ENCODE peak calls at places on chromosomes 12 and 14, in five cellular contexts. One of them, this sample, is unnamed. For H3K4me1 and H3K36me3, the result is how much of the 10 kb centered on the place peaks cover.

GRCh38 chr14:59343585-59343984 is 121.6 kb downstream of the GPR135 start:
- DNase-seq in astrocyte: no peak
- DNase-seq in HepG2: no peak
- DNase-seq in endothelial cell of umbilical vein: no peak
- DNase-seq in fibroblast of lung: no peak
- DNase-seq in this sample: no peak

GRCh38 chr12:21502164-21502496 is 541 bp downstream of the GOLT1B start:
- DNase-seq in astrocyte: peak
- DNase-seq in HepG2: peak
- DNase-seq in endothelial cell of umbilical vein: peak
- DNase-seq in fibroblast of lung: peak
- DNase-seq in this sample: peak

GRCh38 chr14:88225721-88226120 is 97.3 kb downstream of the KCNK10 start:
- DNase-seq in astrocyte: no peak
- DNase-seq in HepG2: no peak
- DNase-seq in endothelial cell of umbilical vein: no peak
- DNase-seq in fibroblast of lung: no peak
- DNase-seq in this sample: no peak

GRCh38 chr12:53949631-53950440 is 4.9 kb upstream of the HOXC12 start:
- DNase-seq in astrocyte: no peak
- DNase-seq in HepG2: peak
- DNase-seq in endothelial cell of umbilical vein: no peak
- DNase-seq in fibroblast of lung: no peak
- DNase-seq in this sample: no peak

GRCh38 chr12:4700621-4701026 is 19.6 kb upstream of the GALNT8 start:
- DNase-seq in astrocyte: peak
- DNase-seq in HepG2: no peak
- DNase-seq in endothelial cell of umbilical vein: no peak
- DNase-seq in fibroblast of lung: peak
- DNase-seq in this sample: no peak

GRCh38 chr12:108079731-108080130 is 49.4 kb upstream of the WSCD2 start:
- DNase-seq in astrocyte: no peak
- DNase-seq in HepG2: no peak
- DNase-seq in endothelial cell of umbilical vein: no peak
- DNase-seq in fibroblast of lung: no peak
- DNase-seq in this sample: no peak

GRCh38 chr14:32513571-32514009 is 184.5 kb downstream of the AKAP6 start:
- DNase-seq in astrocyte: no peak
- DNase-seq in HepG2: no peak
- DNase-seq in endothelial cell of umbilical vein: peak
- DNase-seq in fibroblast of lung: no peak
- DNase-seq in this sample: peak

GRCh38 chr12:111404362-111405148 is 1.2 kb upstream of the SH2B3 start:
- DNase-seq in astrocyte: no peak
- DNase-seq in HepG2: peak
- DNase-seq in endothelial cell of umbilical vein: peak
- DNase-seq in fibroblast of lung: peak
- DNase-seq in this sample: peak

GRCh38 chr12:114671664-114672476 is 12.1 kb downstream of the TBX3 start:
- DNase-seq in astrocyte: no peak
- DNase-seq in HepG2: no peak
- DNase-seq in endothelial cell of umbilical vein: no peak
- DNase-seq in fibroblast of lung: no peak
- DNase-seq in this sample: no peak

GRCh38 chr12:100554608-100555077 is 18.8 kb upstream of the GAS2L3 start:
- DNase-seq in astrocyte: peak
- DNase-seq in HepG2: peak
- DNase-seq in endothelial cell of umbilical vein: peak
- DNase-seq in fibroblast of lung: peak
- DNase-seq in this sample: peak

GRCh38 chr12:111998015-111998414 is 14.9 kb downstream of the TMEM116 start:
- DNase-seq in astrocyte: no peak
- DNase-seq in HepG2: no peak
- DNase-seq in endothelial cell of umbilical vein: no peak
- DNase-seq in fibroblast of lung: no peak
- DNase-seq in this sample: no peak

GRCh38 chr12:41576925-41577324 is 388.8 kb downstream of the PDZRN4 start:
- DNase-seq in astrocyte: no peak
- DNase-seq in HepG2: no peak
- DNase-seq in endothelial cell of umbilical vein: no peak
- DNase-seq in fibroblast of lung: no peak
- DNase-seq in this sample: no peak

GRCh38 chr12:118259079-118259478 is 113.6 kb downstream of the TAOK3 start:
- DNase-seq in astrocyte: peak
- DNase-seq in HepG2: no peak
- DNase-seq in endothelial cell of umbilical vein: no peak
- DNase-seq in fibroblast of lung: peak
- DNase-seq in this sample: no peak

GRCh38 chr12:104044158-104044557 is 5.8 kb downstream of the GLT8D2 start:
- DNase-seq in astrocyte: no peak
- DNase-seq in HepG2: no peak
- DNase-seq in endothelial cell of umbilical vein: no peak
- DNase-seq in fibroblast of lung: no peak
- DNase-seq in this sample: no peak

GRCh38 chr14:105508069-105508468 is 17.0 kb downstream of the TEDC1 start:
- DNase-seq in astrocyte: no peak
- DNase-seq in HepG2: no peak
- DNase-seq in endothelial cell of umbilical vein: no peak
- DNase-seq in fibroblast of lung: no peak
- DNase-seq in this sample: no peak

GRCh38 chr12:31353730-31354708 is 28.1 kb upstream of the SINHCAF start:
- DNase-seq in astrocyte: no peak
- DNase-seq in HepG2: no peak
- DNase-seq in endothelial cell of umbilical vein: no peak
- DNase-seq in fibroblast of lung: no peak
- DNase-seq in this sample: no peak

GRCh38 chr12:62268956-62269355 is 8.8 kb downstream of the USP15 start:
- DNase-seq in astrocyte: peak
- DNase-seq in HepG2: no peak
- DNase-seq in endothelial cell of umbilical vein: peak
- DNase-seq in fibroblast of lung: peak
- DNase-seq in this sample: no peak

DNA sequence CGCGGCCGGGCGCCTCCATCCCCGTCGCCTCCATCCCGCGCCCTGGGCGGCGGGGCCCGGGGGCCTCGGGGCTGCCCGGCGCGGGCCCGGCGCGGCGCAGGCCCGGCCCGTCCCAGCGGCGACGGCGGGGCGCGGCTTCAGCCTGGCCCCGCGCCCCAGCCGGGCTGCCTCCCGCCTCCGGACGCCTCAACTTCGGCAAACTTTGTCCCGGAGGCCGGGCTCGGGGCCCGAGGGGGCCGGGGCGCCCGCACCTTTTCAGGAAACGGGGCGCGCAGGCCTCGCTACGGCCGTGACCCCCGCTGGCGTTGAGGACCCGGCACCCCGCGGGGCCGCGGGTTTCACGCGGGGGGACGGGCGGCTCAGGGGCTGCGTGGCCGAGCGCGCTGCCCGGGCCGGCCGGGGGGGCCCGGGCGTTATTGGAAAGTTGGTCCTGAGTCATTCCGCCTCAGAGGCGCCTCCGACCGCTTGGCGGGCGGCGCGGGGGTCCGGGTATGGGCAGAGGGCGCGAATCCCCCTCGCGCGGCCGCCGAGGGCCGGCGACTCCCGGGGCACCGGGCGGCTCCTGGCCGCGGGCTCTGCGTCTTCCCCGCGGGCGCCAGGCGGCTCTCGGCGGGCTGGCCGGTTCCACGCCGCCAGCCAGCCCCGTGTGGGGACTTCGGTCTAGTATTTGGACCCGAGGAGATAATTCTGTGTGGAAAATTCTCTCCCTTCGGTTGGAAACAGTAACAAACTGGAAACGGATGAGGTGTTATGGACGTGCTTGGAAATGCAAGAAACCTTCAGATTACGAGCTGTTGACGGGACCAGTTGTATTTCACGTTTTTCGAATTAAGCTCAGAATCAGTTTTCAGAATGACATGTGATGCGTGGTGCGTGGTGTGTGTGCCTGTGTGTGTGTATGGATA is 714 bp downstream of the TRAF3 start:
- DNase-seq in astrocyte: peak
- DNase-seq in HepG2: no peak
- DNase-seq in endothelial cell of umbilical vein: no peak
- DNase-seq in fibroblast of lung: peak
- DNase-seq in this sample: no peak
- TF ChIP-seq EZH2 in astrocyte: no peak
- TF ChIP-seq EZH2 in HepG2: no peak
- TF ChIP-seq EZH2 in endothelial cell of umbilical vein: no peak
- TF ChIP-seq EZH2 in fibroblast of lung: no peak
- TF ChIP-seq EZH2 in this sample: no peak

GRCh38 chr14:100092832-100093231 is 27.6 kb downstream of the EVL start:
- DNase-seq in astrocyte: no peak
- DNase-seq in HepG2: no peak
- DNase-seq in endothelial cell of umbilical vein: no peak
- DNase-seq in fibroblast of lung: no peak
- DNase-seq in this sample: no peak
- H3K4me1 ChIP-seq in astrocyte: under half
- H3K4me1 ChIP-seq in HepG2: under half
- H3K4me1 ChIP-seq in endothelial cell of umbilical vein: under half
- H3K4me1 ChIP-seq in fibroblast of lung: under half
- H3K4me1 ChIP-seq in this sample: under half

GRCh38 chr12:24380122-24380521 is 430.7 kb upstream of the SOX5 start:
- DNase-seq in astrocyte: no peak
- DNase-seq in HepG2: no peak
- DNase-seq in endothelial cell of umbilical vein: no peak
- DNase-seq in fibroblast of lung: no peak
- DNase-seq in this sample: peak

GRCh38 chr12:24378548-24379011 is 429.1 kb upstream of the SOX5 start:
- DNase-seq in astrocyte: peak
- DNase-seq in HepG2: no peak
- DNase-seq in endothelial cell of umbilical vein: no peak
- DNase-seq in fibroblast of lung: peak
- DNase-seq in this sample: peak

GRCh38 chr12:24379493-24379892 is 430.0 kb upstream of the SOX5 start:
- DNase-seq in astrocyte: no peak
- DNase-seq in HepG2: no peak
- DNase-seq in endothelial cell of umbilical vein: no peak
- DNase-seq in fibroblast of lung: no peak
- DNase-seq in this sample: peak

GRCh38 chr12:24381790-24382189 is 432.3 kb upstream of the SOX5 start:
- DNase-seq in astrocyte: no peak
- DNase-seq in HepG2: no peak
- DNase-seq in endothelial cell of umbilical vein: no peak
- DNase-seq in fibroblast of lung: no peak
- DNase-seq in this sample: no peak

GRCh38 chr12:24379038-24379437 is 429.6 kb upstream of the SOX5 start:
- DNase-seq in astrocyte: no peak
- DNase-seq in HepG2: no peak
- DNase-seq in endothelial cell of umbilical vein: no peak
- DNase-seq in fibroblast of lung: no peak
- DNase-seq in this sample: no peak
- H3K36me3 ChIP-seq in astrocyte: under half
- H3K36me3 ChIP-seq in HepG2: under half
- H3K36me3 ChIP-seq in endothelial cell of umbilical vein: under half
- H3K36me3 ChIP-seq in fibroblast of lung: under half
- H3K36me3 ChIP-seq in this sample: under half

DNA sequence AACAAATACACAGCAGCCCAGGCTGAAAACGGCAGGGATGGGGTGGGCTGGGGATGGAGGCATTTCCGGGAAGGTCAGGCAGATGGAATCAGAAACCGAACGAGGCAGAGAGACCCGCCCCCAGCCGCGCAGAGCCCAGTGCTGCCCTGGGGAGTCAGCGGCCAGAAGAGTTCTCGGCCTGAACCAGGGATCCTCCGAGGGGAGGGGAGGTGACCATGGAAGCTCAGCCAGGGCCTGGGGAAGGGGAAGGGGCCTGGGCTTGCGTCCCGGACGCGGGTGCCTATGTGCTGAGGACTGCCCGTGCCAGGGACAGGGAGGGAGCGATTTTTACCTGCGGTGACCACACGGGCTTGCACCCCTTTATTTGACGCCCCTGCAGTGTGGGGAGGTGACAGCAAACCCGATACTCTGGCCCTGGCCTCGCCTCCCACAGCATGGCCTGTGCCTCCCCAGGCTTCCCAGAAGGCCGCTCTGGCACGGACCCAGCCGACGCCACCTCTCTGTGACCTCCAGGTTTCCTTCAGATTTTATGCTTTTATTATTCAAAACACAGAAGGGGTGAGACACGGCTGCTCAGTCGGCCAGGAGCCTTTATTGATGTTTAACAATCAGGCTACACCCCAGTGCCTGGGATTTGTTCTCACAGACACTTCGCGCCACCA is 7.7 kb downstream of the LRCOL1 start:
- DNase-seq in astrocyte: no peak
- DNase-seq in HepG2: no peak
- DNase-seq in endothelial cell of umbilical vein: peak
- DNase-seq in fibroblast of lung: no peak
- DNase-seq in this sample: no peak
- TF ChIP-seq EZH2 in astrocyte: no peak
- TF ChIP-seq EZH2 in HepG2: no peak
- TF ChIP-seq EZH2 in endothelial cell of umbilical vein: no peak
- TF ChIP-seq EZH2 in fibroblast of lung: no peak
- TF ChIP-seq EZH2 in this sample: no peak

DNA sequence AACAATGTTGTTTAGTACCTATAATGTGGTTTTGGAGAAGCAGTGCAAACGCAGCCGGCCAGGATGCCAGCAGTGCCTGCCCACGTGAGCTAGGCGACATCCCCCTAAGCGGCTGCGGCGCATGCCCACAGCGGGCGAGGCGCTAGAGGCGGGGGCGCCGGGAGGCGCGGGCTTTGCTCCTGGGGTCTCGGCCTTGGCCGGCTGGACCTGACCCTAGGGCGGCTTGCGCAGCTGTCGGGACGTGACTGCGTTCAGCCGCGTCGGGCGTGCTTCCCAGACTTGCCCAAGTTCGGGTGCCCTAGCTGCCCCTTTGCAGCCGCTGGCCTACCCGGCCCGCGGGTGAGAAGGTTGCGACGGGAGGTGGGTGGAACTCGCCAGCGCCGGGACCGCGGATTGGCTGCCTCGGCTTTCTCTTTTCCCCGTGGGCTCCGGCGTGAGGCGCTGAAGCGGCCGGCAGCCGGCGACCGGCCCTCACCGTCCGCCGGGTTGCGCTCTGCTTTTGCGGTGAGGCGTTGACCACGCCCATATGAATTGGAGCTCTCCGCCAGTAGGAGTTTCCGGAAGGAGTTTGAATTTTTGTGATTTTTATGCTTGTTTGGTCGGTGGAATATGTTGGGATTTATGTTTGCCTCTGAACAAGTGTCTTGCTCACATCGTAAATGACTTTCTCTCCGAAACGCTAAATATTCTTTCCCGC is at the start of gene TMEM19:
- DNase-seq in astrocyte: peak
- DNase-seq in HepG2: peak
- DNase-seq in endothelial cell of umbilical vein: peak
- DNase-seq in fibroblast of lung: peak
- DNase-seq in this sample: peak
- H3K4me1 ChIP-seq in astrocyte: under half
- H3K4me1 ChIP-seq in HepG2: under half
- H3K4me1 ChIP-seq in endothelial cell of umbilical vein: under half
- H3K4me1 ChIP-seq in fibroblast of lung: under half
- H3K4me1 ChIP-seq in this sample: under half

GRCh38 chr12:120222288-120222832 is 21.4 kb upstream of the RPLP0 start:
- DNase-seq in astrocyte: no peak
- DNase-seq in HepG2: no peak
- DNase-seq in endothelial cell of umbilical vein: no peak
- DNase-seq in fibroblast of lung: no peak
- DNase-seq in this sample: no peak
- H3K36me3 ChIP-seq in astrocyte: under half
- H3K36me3 ChIP-seq in HepG2: under half
- H3K36me3 ChIP-seq in endothelial cell of umbilical vein: half or more
- H3K36me3 ChIP-seq in fibroblast of lung: under half
- H3K36me3 ChIP-seq in this sample: under half

This sample was measured in A673.